ENCODE peak calls at places on chromosomes 1 and 21, in nine cellular contexts. W is CD4-positive, alpha-beta memory T cell; X is HAP-1; O is WERI-Rb-1; U is kidney epithelial cell; E is mucosa of descending colon; H is AG04449; C is epithelial cell of proximal tubule; M is AG10803. Q is an unnamed sample.

GRCh38 chr1:40717960-40718359 is 26.5 kb downstream of the NFYC start:
- DNase-seq in W (no peak), X (no peak), O (no peak), U (no peak), E (no peak), H (no peak), C (no peak), M (no peak), Q (no peak)

GRCh38 chr1:66396212-66396890 is 137.6 kb upstream of the SGIP1 start:
- DNase-seq in W (no peak), X (no peak), O (no peak), U (no peak), E (no peak), H (no peak), C (peak; percentile 39), M (no peak), Q (no peak)

GRCh38 chr1:40824591-40825429 is 37.4 kb downstream of the CITED4 start:
- DNase-seq in W (no peak), X (peak; percentile 17), O (no peak), U (no peak), E (no peak), H (peak; percentile 49), C (no peak), M (peak; percentile 12), Q (no peak)

GRCh38 chr21:39381009-39381408 is 32.1 kb upstream of the HMGN1 start:
- DNase-seq in W (no peak), X (no peak), O (no peak), U (no peak), E (peak; percentile 12), H (no peak), C (no peak), M (no peak), Q (no peak)

GRCh38 chr1:58699011-58699762 is 675 bp downstream of the MYSM1 start:
- DNase-seq in W (no peak), X (no peak), O (no peak), U (no peak), E (peak; percentile 41), H (no peak), C (no peak), M (peak; percentile 18), Q (no peak)

GRCh38 chr1:25645641-25646400 is 29.2 kb downstream of the MAN1C1 start:
- DNase-seq in W (no peak), X (no peak), O (no peak), U (no peak), E (no peak), H (no peak), C (no peak), M (no peak), Q (no peak)

GRCh38 chr1:244659694-244660093 is 6.8 kb downstream of the DESI2 start:
- DNase-seq in W (no peak), X (no peak), O (no peak), U (no peak), E (no peak), H (no peak), C (no peak), M (no peak), Q (no peak)

GRCh38 chr1:38246955-38247952 is 200.7 kb upstream of the POU3F1 start:
- DNase-seq in W (no peak), X (peak; percentile 67), O (no peak), U (peak; percentile 53), E (peak; percentile 64), H (no peak), C (peak; percentile 80), M (peak; percentile 35), Q (no peak)

GRCh38 chr1:91092503-91092902 is 70.7 kb upstream of the ZNF644 start:
- DNase-seq in W (no peak), X (peak; percentile 24), O (no peak), U (peak; percentile 2), E (no peak), H (no peak), C (peak; percentile 40), M (no peak), Q (no peak)

GRCh38 chr1:1157033-1157365 is 16.7 kb upstream of the TTLL10 start:
- DNase-seq in W (no peak), X (no peak), O (no peak), U (no peak), E (peak; percentile 54), H (no peak), C (no peak), M (no peak), Q (no peak)
- H3K4me3 ChIP-seq in W (no peak overlapping the region), X (no peak overlapping the region), O (no peak overlapping the region), U (no peak overlapping the region), E (no peak overlapping the region), H (no peak overlapping the region), C (no peak overlapping the region), M (no peak overlapping the region), Q (no peak overlapping the region)

GRCh38 chr1:237054313-237054712 is 12.3 kb downstream of the RYR2 start:
- DNase-seq in W (no peak), X (no peak), O (no peak), U (no peak), E (no peak), H (no peak), C (no peak), M (no peak), Q (no peak)

GRCh38 chr1:237045278-237046016 is 3.5 kb downstream of the RYR2 start:
- DNase-seq in W (no peak), X (no peak), O (no peak), U (no peak), E (no peak), H (no peak), C (no peak), M (no peak), Q (no peak)

GRCh38 chr1:237048803-237049202 is 6.8 kb downstream of the RYR2 start:
- DNase-seq in W (no peak), X (no peak), O (no peak), U (no peak), E (no peak), H (no peak), C (no peak), M (no peak), Q (no peak)

GRCh38 chr1:237050185-237050584 is 8.2 kb downstream of the RYR2 start:
- DNase-seq in W (no peak), X (no peak), O (no peak), U (no peak), E (no peak), H (no peak), C (no peak), M (no peak), Q (no peak)

DNA sequence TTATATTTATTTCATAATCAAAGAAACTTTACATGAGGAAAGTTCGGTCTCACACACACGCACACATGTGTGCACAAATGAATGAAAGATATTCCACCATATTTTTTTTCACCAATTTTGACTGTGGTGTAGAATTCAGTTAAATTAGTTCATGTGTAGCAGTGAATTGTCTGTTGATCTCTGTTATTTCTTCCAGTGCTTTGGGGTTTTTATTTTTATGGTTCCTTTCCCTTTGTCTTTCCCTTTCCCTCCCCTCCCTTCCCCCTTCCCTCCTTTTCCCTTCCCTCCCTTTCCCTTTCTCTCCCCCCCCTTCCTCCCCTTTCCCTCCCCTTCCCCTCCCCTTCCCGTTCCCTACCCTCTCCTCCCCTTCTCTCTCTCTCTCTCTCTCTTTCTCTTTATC is 8.9 kb downstream of the RYR2 start:
- DNase-seq in W (no peak), X (no peak), O (no peak), U (no peak), E (no peak), H (no peak), C (no peak), M (no peak), Q (no peak)
- H3K4me3 ChIP-seq in W (no peak overlapping the region), X (no peak overlapping the region), O (no peak overlapping the region), U (no peak overlapping the region), E (no peak overlapping the region), H (no peak overlapping the region), C (no peak overlapping the region), M (no peak overlapping the region), Q (no peak overlapping the region)

DNA sequence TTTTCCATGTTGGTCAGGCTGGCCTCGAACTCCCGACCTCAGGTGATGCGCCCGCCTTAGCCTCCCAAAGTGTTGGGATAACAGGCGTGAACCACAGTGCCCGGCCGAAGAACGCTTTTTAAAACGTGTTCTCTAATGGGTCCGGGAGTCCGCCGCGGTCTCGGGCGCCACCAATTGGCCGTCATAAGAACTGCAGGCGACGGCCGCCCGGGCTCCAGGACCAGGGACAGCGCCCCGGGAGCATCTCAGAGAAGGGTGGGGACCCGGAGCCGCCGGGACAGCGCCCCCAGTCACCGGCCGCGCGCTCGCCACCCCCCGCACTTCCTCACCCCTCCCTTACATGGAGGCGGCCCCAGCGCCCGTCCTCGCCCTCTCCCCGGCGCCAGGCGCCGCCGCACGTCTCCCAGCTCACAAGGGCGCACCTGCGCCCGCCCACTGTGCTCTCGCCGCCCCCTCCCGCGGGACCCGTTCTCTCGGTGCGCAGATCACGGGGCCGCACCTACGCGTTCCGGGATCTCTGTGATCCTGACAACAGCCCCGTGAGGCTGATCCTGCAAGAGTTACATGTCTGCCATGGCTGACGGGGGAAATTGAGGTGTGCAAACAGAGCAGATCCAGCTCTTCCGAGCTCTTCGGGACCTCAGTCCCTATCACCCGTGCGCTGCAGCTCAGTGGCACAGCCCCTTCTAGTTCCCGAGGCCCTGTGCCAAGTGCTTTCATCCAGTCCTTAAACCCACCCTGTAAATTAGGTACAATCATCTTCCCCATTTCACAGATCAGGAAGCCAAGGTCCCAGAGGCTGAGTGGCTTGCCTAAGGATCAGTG is 9.8 kb downstream of the RAP1GAP start:
- DNase-seq in W (peak; percentile 86), X (peak; percentile 55), O (peak; percentile 74), U (no peak), E (peak; percentile 75), H (no peak), C (no peak), M (peak; percentile 33), Q (peak; percentile 82)
- H3K4me3 ChIP-seq in W (no peak overlapping the region), X (peak overlapping the region; percentile 21), O (peak overlapping the region; percentile 31), U (peak overlapping the region; percentile 9), E (no peak overlapping the region), H (no peak overlapping the region), C (peak overlapping the region; percentile 13), M (no peak overlapping the region), Q (no peak overlapping the region)

DNA sequence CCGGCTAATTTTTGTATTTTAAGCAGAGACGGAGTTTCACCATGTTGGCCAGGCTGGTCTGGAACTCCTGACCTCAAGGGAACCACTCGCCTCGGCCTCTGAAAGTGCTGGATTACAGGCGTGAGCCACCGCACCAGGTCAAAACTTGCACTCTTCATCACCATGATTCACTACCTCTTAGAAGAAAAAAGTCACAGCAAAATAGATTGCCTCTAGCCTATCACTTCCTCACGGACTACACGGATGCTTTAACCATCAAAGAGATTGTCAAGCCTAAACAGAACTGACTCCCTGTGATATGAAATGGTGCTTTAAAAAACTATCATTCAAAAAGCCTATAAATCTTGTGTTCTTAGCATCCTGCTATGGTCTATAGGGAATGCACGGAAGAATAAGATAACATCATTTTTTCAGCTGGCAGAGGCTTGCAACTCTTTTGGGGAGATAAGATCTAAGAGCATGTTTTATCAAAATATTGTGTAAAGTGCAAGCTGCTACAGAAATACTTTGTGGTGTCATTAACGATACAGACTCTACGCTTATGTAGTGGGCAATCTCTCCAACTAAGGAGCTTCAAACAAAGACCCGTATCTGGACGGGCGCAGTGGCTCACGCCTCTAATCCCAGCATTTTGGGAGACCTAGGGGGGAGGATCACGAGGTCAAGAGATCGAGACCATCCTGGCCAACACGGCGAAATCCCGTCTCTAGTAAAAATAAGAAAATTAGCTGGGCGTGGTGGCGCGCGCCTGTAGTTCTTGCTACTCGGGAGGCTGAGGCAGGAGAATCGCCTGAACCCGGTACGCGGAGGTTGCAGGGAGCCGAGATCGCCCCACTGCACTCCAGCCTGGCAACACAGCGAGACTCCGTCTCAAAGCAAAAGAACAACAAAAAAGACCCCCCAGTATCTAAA is 966 bp downstream of the TFB2M start:
- DNase-seq in W (no peak), X (no peak), O (no peak), U (no peak), E (no peak), H (no peak), C (no peak), M (no peak), Q (no peak)
- H3K4me3 ChIP-seq in W (peak overlapping the region; percentile 99), X (peak overlapping the region; percentile 93), O (peak overlapping the region; percentile 86), U (peak overlapping the region; percentile 86), E (peak overlapping the region; percentile 83), H (peak overlapping the region; percentile 92), C (peak overlapping the region; percentile 96), M (peak overlapping the region; percentile 98), Q (peak overlapping the region; percentile 70)